ENCODE peak calls at places on chromosomes 6 and 20, in seven cellular contexts. Y is endodermal cell, U is cardiac fibroblast, O is astrocyte of the spinal cord, W is uterus, I is lung, L is A549. T is an unnamed sample.
A peak's percentile ranks its signal among the peaks of the same experiment; 100 is the strongest.

GRCh38 chr6:33967966-33968724 is 164.3 kb upstream of the MLN start:
- DNase-seq in Y (peak; percentile 86), U (peak; percentile 6), O (no peak), W (no peak), I (no peak), L (peak; percentile 11), T (no peak)

GRCh38 chr6:37513155-37513554 is 13.5 kb upstream of the CCDC167 start:
- DNase-seq in Y (no peak), U (no peak), O (no peak), W (no peak), I (no peak), L (no peak), T (no peak)

GRCh38 chr6:130622142-130622541 is 205.1 kb upstream of the SMLR1 start:
- DNase-seq in Y (no peak), U (peak; percentile 52), O (no peak), W (no peak), I (no peak), L (no peak), T (no peak)

GRCh38 chr6:12008366-12009179 is 3.5 kb upstream of the HIVEP1 start:
- DNase-seq in Y (peak; percentile 91), U (peak; percentile 64), O (peak; percentile 72), W (peak; percentile 66), I (peak; percentile 88), L (peak; percentile 71), T (peak; percentile 70)

GRCh38 chr6:157715766-157716171 is 107.3 kb upstream of the SNX9 start:
- DNase-seq in Y (no peak), U (peak; percentile 94), O (peak; percentile 64), W (peak; percentile 91), I (peak; percentile 35), L (no peak), T (peak; percentile 69)

GRCh38 chr6:16503919-16504554 is 257.2 kb downstream of the ATXN1 start:
- DNase-seq in Y (no peak), U (no peak), O (no peak), W (no peak), I (no peak), L (no peak), T (no peak)

GRCh38 chr6:20441921-20442320 is 40.2 kb downstream of the E2F3 start:
- DNase-seq in Y (no peak), U (no peak), O (no peak), W (no peak), I (no peak), L (no peak), T (no peak)

GRCh38 chr6:16393326-16393725 is 154.9 kb downstream of the GMPR start:
- DNase-seq in Y (no peak), U (no peak), O (no peak), W (no peak), I (no peak), L (no peak), T (no peak)

GRCh38 chr6:157999100-158000051 is 17.7 kb downstream of the SYNJ2 start:
- DNase-seq in Y (peak; percentile 55), U (no peak), O (no peak), W (no peak), I (no peak), L (no peak), T (no peak)

GRCh38 chr6:157240059-157240959 is 83.0 kb downstream of the TMEM242 start:
- DNase-seq in Y (no peak), U (peak; percentile 37), O (peak; percentile 34), W (peak; percentile 94), I (no peak), L (no peak), T (peak; percentile 33)

GRCh38 chr6:157187182-157188093 is 135.9 kb downstream of the TMEM242 start:
- DNase-seq in Y (no peak), U (no peak), O (peak; percentile 34), W (no peak), I (no peak), L (no peak), T (no peak)

GRCh38 chr20:18057106-18057993 is at the start of gene OVOL2:
- DNase-seq in Y (peak; percentile 94), U (no peak), O (no peak), W (no peak), I (peak; percentile 89), L (peak; percentile 39), T (peak; percentile 98)

GRCh38 chr20:33751775-33752174 is 20.0 kb downstream of the ZNF341 start:
- DNase-seq in Y (no peak), U (no peak), O (no peak), W (no peak), I (no peak), L (no peak), T (no peak)

GRCh38 chr20:62361799-62362589 is 5.1 kb downstream of the LAMA5 start:
- DNase-seq in Y (peak; percentile 97), U (no peak), O (no peak), W (peak; percentile 20), I (peak; percentile 88), L (peak; percentile 88), T (no peak)

GRCh38 chr20:50280851-50281655 is 90.4 kb downstream of the CEBPB start:
- DNase-seq in Y (no peak), U (no peak), O (no peak), W (no peak), I (no peak), L (no peak), T (no peak)

GRCh38 chr20:38303908-38304379 is at the start of gene BPI:
- DNase-seq in Y (no peak), U (no peak), O (peak; percentile 64), W (no peak), I (peak; percentile 34), L (no peak), T (no peak)

GRCh38 chr6:87697581-87698552 is 4.2 kb downstream of the AKIRIN2 start:
- DNase-seq in Y (no peak), U (peak; percentile 92), O (peak; percentile 90), W (no peak), I (no peak), L (no peak), T (no peak)

GRCh38 chr6:170152989-170153388 is 137.9 kb downstream of the DLL1 start:
- DNase-seq in Y (peak; percentile 88), U (peak; percentile 9), O (peak; percentile 54), W (no peak), I (peak; percentile 65), L (no peak), T (peak; percentile 80)

GRCh38 chr6:11432091-11432490 is 105.5 kb upstream of the TMEM170B start:
- DNase-seq in Y (no peak), U (no peak), O (no peak), W (no peak), I (no peak), L (no peak), T (no peak)

GRCh38 chr20:57658447-57659130 is 38.4 kb upstream of the ZBP1 start:
- DNase-seq in Y (no peak), U (no peak), O (no peak), W (no peak), I (no peak), L (no peak), T (no peak)

GRCh38 chr20:62305765-62306431 is 3.1 kb downstream of the ADRM1 start:
- DNase-seq in Y (no peak), U (no peak), O (no peak), W (no peak), I (no peak), L (peak; percentile 53), T (peak; percentile 60)

GRCh38 chr20:45873409-45874116 is 7.5 kb upstream of the ZSWIM1 start:
- DNase-seq in Y (no peak), U (no peak), O (no peak), W (no peak), I (no peak), L (no peak), T (peak; percentile 52)

GRCh38 chr6:13485303-13485702 is 2.1 kb downstream of the GFOD1 start:
- DNase-seq in Y (no peak), U (no peak), O (no peak), W (no peak), I (no peak), L (no peak), T (no peak)
- H3K4me3 ChIP-seq in Y (peak overlapping the region; percentile 77), U (peak overlapping the region; percentile 93), O (peak overlapping the region; percentile 60), W (peak overlapping the region; percentile 49), I (peak overlapping the region; percentile 16), L (peak overlapping the region; percentile 69), T (peak overlapping the region; percentile 77)

GRCh38 chr6:14280766-14281293 is 163.3 kb downstream of the CD83 start:
- DNase-seq in Y (peak; percentile 94), U (no peak), O (no peak), W (no peak), I (no peak), L (no peak), T (no peak)
- TF ChIP-seq CTCF in Y (peak; percentile 80), U (no peak), O (no peak), W (no peak), I (no peak), L (no peak), T (no peak)

GRCh38 chr20:32473231-32474008 is 111.7 kb downstream of the NOL4L start:
- DNase-seq in Y (no peak), U (no peak), O (no peak), W (no peak), I (no peak), L (no peak), T (no peak)

GRCh38 chr20:32472581-32473207 is 112.4 kb downstream of the NOL4L start:
- DNase-seq in Y (no peak), U (no peak), O (no peak), W (no peak), I (no peak), L (no peak), T (no peak)

GRCh38 chr20:32474967-32475819 is 109.9 kb downstream of the NOL4L start:
- DNase-seq in Y (peak; percentile 81), U (peak; percentile 92), O (peak; percentile 98), W (peak; percentile 92), I (peak; percentile 94), L (peak; percentile 83), T (peak; percentile 75)

GRCh38 chr20:32474009-32474716 is 111.0 kb downstream of the NOL4L start:
- DNase-seq in Y (no peak), U (no peak), O (no peak), W (no peak), I (no peak), L (no peak), T (no peak)

DNA sequence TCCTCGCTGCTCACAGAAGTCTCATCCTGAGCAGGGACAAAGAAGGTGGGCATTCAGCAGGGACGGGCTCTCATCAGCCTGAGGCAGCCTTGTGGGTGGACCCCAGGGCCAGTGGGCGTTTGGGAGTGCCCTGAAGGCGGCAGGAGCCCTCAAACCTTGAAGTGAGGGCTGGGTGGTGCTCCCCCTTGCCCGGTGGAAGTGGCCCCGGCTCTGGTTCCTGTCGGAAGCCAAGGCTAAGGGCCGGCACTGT is 110.5 kb downstream of the NOL4L start:
- DNase-seq in Y (no peak), U (no peak), O (peak; percentile 27), W (no peak), I (no peak), L (no peak), T (no peak)
- H3K4me3 ChIP-seq in Y (no peak overlapping the region), U (peak overlapping the region; percentile 25), O (peak overlapping the region; percentile 34), W (peak overlapping the region; percentile 25), I (no peak overlapping the region), L (peak overlapping the region; percentile 34), T (no peak overlapping the region)

DNA sequence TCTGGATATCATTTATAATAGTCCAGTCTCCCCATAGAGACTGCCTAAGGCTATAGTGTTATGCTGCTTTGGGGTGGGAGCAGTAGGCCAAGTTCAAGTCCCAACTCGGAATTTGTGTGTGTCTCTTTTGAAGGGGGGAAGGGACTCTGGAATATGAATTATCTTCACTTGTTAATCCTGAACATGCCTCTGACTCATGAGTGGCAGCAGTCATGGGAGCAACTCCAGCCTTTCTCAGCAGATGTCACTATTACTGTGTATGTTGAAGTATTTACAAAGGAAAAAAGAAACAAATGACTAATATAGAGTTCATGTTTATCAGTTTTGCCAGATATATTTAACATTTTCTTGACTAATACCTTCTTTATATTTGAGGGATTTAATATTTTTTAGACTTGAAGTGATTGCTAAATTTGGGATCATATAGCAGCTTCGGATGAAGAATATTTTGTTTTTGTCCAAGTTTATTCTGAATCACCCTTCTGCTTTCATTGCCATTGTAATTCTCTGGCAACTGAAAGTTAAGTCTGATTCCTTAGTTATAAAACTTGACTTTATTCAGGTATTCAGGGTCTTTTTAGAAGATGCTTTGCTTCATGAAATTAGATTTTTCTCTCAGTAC is 23.4 kb downstream of the FAM217A start:
- DNase-seq in Y (no peak), U (peak; percentile 89), O (peak; percentile 74), W (no peak), I (no peak), L (peak; percentile 70), T (peak; percentile 91)
- TF ChIP-seq CTCF in Y (peak; percentile 58), U (peak; percentile 41), O (peak; percentile 69), W (peak; percentile 19), I (no peak), L (peak; percentile 57), T (peak; percentile 72)

T was measured in epithelial cell of esophagus.